ENCODE peak calls at places on chromosomes 2 and 18, in eight cellular contexts. One of them, this sample, is unnamed.

GRCh38 chr2:219737270-219737691 is 109.9 kb downstream of the SLC4A3 start:
- DNase-seq in breast epithelium: peak; percentile 28
- DNase-seq in suprapubic skin: no peak
- DNase-seq in GM12878: no peak
- DNase-seq in sigmoid colon: no peak
- DNase-seq in K562: no peak
- DNase-seq in transverse colon: no peak
- DNase-seq in esophagus muscularis mucosa: peak; percentile 53
- DNase-seq in this sample: no peak

GRCh38 chr2:168030862-168031624 is 216.4 kb downstream of the STK39 start:
- DNase-seq in GM12878: peak; percentile 44
- DNase-seq in breast epithelium: no peak
- DNase-seq in transverse colon: no peak
- DNase-seq in K562: no peak
- DNase-seq in suprapubic skin: no peak
- DNase-seq in sigmoid colon: no peak
- DNase-seq in esophagus muscularis mucosa: no peak
- DNase-seq in this sample: no peak

GRCh38 chr18:2448565-2449151 is 122.6 kb downstream of the METTL4 start:
- DNase-seq in suprapubic skin: no peak
- DNase-seq in K562: no peak
- DNase-seq in transverse colon: no peak
- DNase-seq in GM12878: no peak
- DNase-seq in sigmoid colon: no peak
- DNase-seq in breast epithelium: no peak
- DNase-seq in esophagus muscularis mucosa: no peak
- DNase-seq in this sample: no peak

GRCh38 chr2:24015562-24016375 is 5.9 kb downstream of the MFSD2B start:
- DNase-seq in suprapubic skin: no peak
- DNase-seq in GM12878: no peak
- DNase-seq in sigmoid colon: no peak
- DNase-seq in esophagus muscularis mucosa: no peak
- DNase-seq in transverse colon: no peak
- DNase-seq in K562: no peak
- DNase-seq in breast epithelium: peak; percentile 34
- DNase-seq in this sample: no peak

GRCh38 chr18:28120811-28121210 is 56.1 kb downstream of the CDH2 start:
- DNase-seq in suprapubic skin: no peak
- DNase-seq in sigmoid colon: no peak
- DNase-seq in K562: no peak
- DNase-seq in GM12878: no peak
- DNase-seq in esophagus muscularis mucosa: no peak
- DNase-seq in breast epithelium: no peak
- DNase-seq in transverse colon: no peak
- DNase-seq in this sample: no peak

GRCh38 chr2:108585446-108585845 is 51.2 kb downstream of the LIMS1 start:
- DNase-seq in sigmoid colon: no peak
- DNase-seq in GM12878: no peak
- DNase-seq in esophagus muscularis mucosa: no peak
- DNase-seq in transverse colon: no peak
- DNase-seq in breast epithelium: no peak
- DNase-seq in K562: no peak
- DNase-seq in suprapubic skin: no peak
- DNase-seq in this sample: no peak

GRCh38 chr2:70937866-70938579 is 2.3 kb downstream of the ATP6V1B1 start:
- DNase-seq in sigmoid colon: peak; percentile 44
- DNase-seq in suprapubic skin: no peak
- DNase-seq in esophagus muscularis mucosa: no peak
- DNase-seq in GM12878: no peak
- DNase-seq in transverse colon: no peak
- DNase-seq in breast epithelium: no peak
- DNase-seq in K562: no peak
- DNase-seq in this sample: no peak

GRCh38 chr2:172762554-172762953 is 26.9 kb downstream of the RAPGEF4 start:
- DNase-seq in GM12878: no peak
- DNase-seq in suprapubic skin: no peak
- DNase-seq in K562: no peak
- DNase-seq in breast epithelium: no peak
- DNase-seq in esophagus muscularis mucosa: no peak
- DNase-seq in sigmoid colon: no peak
- DNase-seq in transverse colon: no peak
- DNase-seq in this sample: no peak

GRCh38 chr2:9690716-9691498 is 60.1 kb upstream of the YWHAQ start:
- DNase-seq in GM12878: no peak
- DNase-seq in K562: no peak
- DNase-seq in transverse colon: no peak
- DNase-seq in sigmoid colon: peak; percentile 28
- DNase-seq in breast epithelium: no peak
- DNase-seq in suprapubic skin: no peak
- DNase-seq in esophagus muscularis mucosa: no peak
- DNase-seq in this sample: no peak

GRCh38 chr2:63692002-63692606 is 103.3 kb downstream of the MDH1 start:
- DNase-seq in transverse colon: no peak
- DNase-seq in suprapubic skin: no peak
- DNase-seq in esophagus muscularis mucosa: no peak
- DNase-seq in breast epithelium: no peak
- DNase-seq in GM12878: no peak
- DNase-seq in sigmoid colon: no peak
- DNase-seq in K562: no peak
- DNase-seq in this sample: peak; percentile 18

GRCh38 chr2:64317712-64318475 is 136.1 kb upstream of the LGALSL start:
- DNase-seq in K562: no peak
- DNase-seq in transverse colon: no peak
- DNase-seq in suprapubic skin: no peak
- DNase-seq in esophagus muscularis mucosa: peak; percentile 8
- DNase-seq in breast epithelium: no peak
- DNase-seq in sigmoid colon: no peak
- DNase-seq in GM12878: no peak
- DNase-seq in this sample: no peak

GRCh38 chr2:172572981-172573380 is 17.1 kb downstream of the PDK1 start:
- DNase-seq in transverse colon: no peak
- DNase-seq in K562: no peak
- DNase-seq in GM12878: no peak
- DNase-seq in esophagus muscularis mucosa: no peak
- DNase-seq in breast epithelium: no peak
- DNase-seq in suprapubic skin: no peak
- DNase-seq in sigmoid colon: no peak
- DNase-seq in this sample: no peak

GRCh38 chr18:48543228-48543627 is 4.4 kb downstream of the CTIF start:
- DNase-seq in sigmoid colon: no peak
- DNase-seq in transverse colon: no peak
- DNase-seq in K562: peak; percentile 38
- DNase-seq in GM12878: no peak
- DNase-seq in suprapubic skin: no peak
- DNase-seq in esophagus muscularis mucosa: no peak
- DNase-seq in breast epithelium: no peak
- DNase-seq in this sample: no peak

GRCh38 chr2:173753441-173753840 is 211.7 kb downstream of the SP3 start:
- DNase-seq in sigmoid colon: no peak
- DNase-seq in GM12878: no peak
- DNase-seq in suprapubic skin: no peak
- DNase-seq in K562: no peak
- DNase-seq in esophagus muscularis mucosa: no peak
- DNase-seq in breast epithelium: no peak
- DNase-seq in transverse colon: no peak
- DNase-seq in this sample: no peak

GRCh38 chr18:76656925-76657324 is 161.9 kb upstream of the ZNF516 start:
- DNase-seq in transverse colon: no peak
- DNase-seq in sigmoid colon: no peak
- DNase-seq in K562: no peak
- DNase-seq in GM12878: no peak
- DNase-seq in esophagus muscularis mucosa: no peak
- DNase-seq in breast epithelium: no peak
- DNase-seq in suprapubic skin: no peak
- DNase-seq in this sample: no peak

GRCh38 chr18:11666176-11666575 is 22.9 kb upstream of the GNAL start:
- DNase-seq in sigmoid colon: no peak
- DNase-seq in transverse colon: no peak
- DNase-seq in K562: no peak
- DNase-seq in esophagus muscularis mucosa: peak; percentile 77
- DNase-seq in breast epithelium: no peak
- DNase-seq in GM12878: no peak
- DNase-seq in suprapubic skin: no peak
- DNase-seq in this sample: no peak

GRCh38 chr2:240687045-240687740 is 4.5 kb upstream of the AQP12A start:
- DNase-seq in breast epithelium: no peak
- DNase-seq in transverse colon: no peak
- DNase-seq in suprapubic skin: no peak
- DNase-seq in GM12878: no peak
- DNase-seq in sigmoid colon: no peak
- DNase-seq in K562: no peak
- DNase-seq in esophagus muscularis mucosa: peak; percentile 87
- DNase-seq in this sample: no peak
- TF ChIP-seq POLR2A in breast epithelium: no peak
- TF ChIP-seq POLR2A in transverse colon: no peak
- TF ChIP-seq POLR2A in suprapubic skin: no peak
- TF ChIP-seq POLR2A in GM12878: no peak
- TF ChIP-seq POLR2A in sigmoid colon: no peak
- TF ChIP-seq POLR2A in K562: no peak
- TF ChIP-seq POLR2A in esophagus muscularis mucosa: no peak
- TF ChIP-seq POLR2A in this sample: no peak

GRCh38 chr2:20224191-20224715 is 677 bp downstream of the SDC1 start:
- DNase-seq in GM12878: no peak
- DNase-seq in esophagus muscularis mucosa: no peak
- DNase-seq in suprapubic skin: peak; percentile 65
- DNase-seq in K562: peak; percentile 45
- DNase-seq in sigmoid colon: no peak
- DNase-seq in breast epithelium: no peak
- DNase-seq in transverse colon: no peak
- DNase-seq in this sample: no peak
- TF ChIP-seq POLR2AphosphoS5 in GM12878: no peak
- TF ChIP-seq POLR2AphosphoS5 in esophagus muscularis mucosa: no peak
- TF ChIP-seq POLR2AphosphoS5 in suprapubic skin: no peak
- TF ChIP-seq POLR2AphosphoS5 in K562: no peak
- TF ChIP-seq POLR2AphosphoS5 in sigmoid colon: no peak
- TF ChIP-seq POLR2AphosphoS5 in breast epithelium: no peak
- TF ChIP-seq POLR2AphosphoS5 in transverse colon: no peak
- TF ChIP-seq POLR2AphosphoS5 in this sample: no peak

GRCh38 chr2:206084870-206085741 is 868 bp downstream of the INO80D start:
- DNase-seq in breast epithelium: peak; percentile 30
- DNase-seq in transverse colon: peak; percentile 44
- DNase-seq in K562: peak; percentile 55
- DNase-seq in esophagus muscularis mucosa: no peak
- DNase-seq in GM12878: no peak
- DNase-seq in suprapubic skin: peak; percentile 73
- DNase-seq in sigmoid colon: peak; percentile 70
- DNase-seq in this sample: peak; percentile 18

GRCh38 chr2:206086683-206087350 is 843 bp upstream of the INO80D start:
- DNase-seq in transverse colon: no peak
- DNase-seq in suprapubic skin: no peak
- DNase-seq in breast epithelium: no peak
- DNase-seq in esophagus muscularis mucosa: no peak
- DNase-seq in sigmoid colon: no peak
- DNase-seq in GM12878: no peak
- DNase-seq in K562: no peak
- DNase-seq in this sample: no peak

GRCh38 chr2:206084468-206084869 is 1.5 kb downstream of the INO80D start:
- DNase-seq in K562: peak; percentile 46
- DNase-seq in GM12878: no peak
- DNase-seq in suprapubic skin: peak; percentile 80
- DNase-seq in breast epithelium: peak; percentile 74
- DNase-seq in sigmoid colon: peak; percentile 91
- DNase-seq in esophagus muscularis mucosa: peak; percentile 94
- DNase-seq in transverse colon: peak; percentile 67
- DNase-seq in this sample: no peak

GRCh38 chr2:206083602-206084467 is 2.1 kb downstream of the INO80D start:
- DNase-seq in K562: no peak
- DNase-seq in sigmoid colon: no peak
- DNase-seq in suprapubic skin: no peak
- DNase-seq in GM12878: peak; percentile 27
- DNase-seq in esophagus muscularis mucosa: no peak
- DNase-seq in breast epithelium: no peak
- DNase-seq in transverse colon: peak; percentile 47
- DNase-seq in this sample: no peak

DNA sequence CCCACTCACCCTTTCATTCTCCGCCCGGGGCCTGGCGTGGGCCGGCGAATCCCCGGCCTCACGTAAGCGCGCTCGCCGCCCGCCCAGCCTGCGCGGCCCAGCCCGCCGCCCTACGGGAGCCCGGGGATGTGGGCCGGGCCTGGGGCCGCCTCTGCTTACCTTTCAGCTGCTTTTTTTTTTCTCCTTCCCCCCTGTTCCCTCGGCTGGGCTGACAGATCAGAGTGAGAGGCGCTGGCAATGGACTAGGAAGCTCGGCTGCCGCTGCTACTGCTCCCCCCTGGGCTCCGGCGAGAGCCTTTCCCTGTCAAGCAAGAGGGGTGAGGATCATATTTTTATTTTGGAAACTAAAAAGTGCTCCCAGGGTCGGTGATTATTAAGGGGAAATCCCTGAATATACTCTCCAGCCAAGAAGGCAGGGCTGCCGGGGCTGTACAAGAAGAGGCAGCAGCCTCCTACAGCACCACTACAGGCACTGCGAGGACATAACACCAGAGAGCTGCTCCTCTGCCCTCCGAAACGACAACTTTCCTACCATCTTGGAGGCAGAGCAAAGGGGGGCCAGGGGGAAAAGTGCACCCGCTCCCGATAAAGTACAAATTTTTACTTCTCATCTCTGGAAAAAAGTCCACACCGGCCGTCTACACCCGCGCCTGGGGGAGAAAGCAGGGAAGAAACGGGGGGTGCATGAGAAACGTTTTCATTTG is at the start of gene INO80D:
- DNase-seq in esophagus muscularis mucosa: peak; percentile 94
- DNase-seq in breast epithelium: peak; percentile 74
- DNase-seq in transverse colon: peak; percentile 83
- DNase-seq in sigmoid colon: peak; percentile 90
- DNase-seq in GM12878: peak; percentile 60
- DNase-seq in K562: peak; percentile 62
- DNase-seq in suprapubic skin: peak; percentile 85
- DNase-seq in this sample: peak; percentile 54
- TF ChIP-seq POLR2A in esophagus muscularis mucosa: no peak
- TF ChIP-seq POLR2A in breast epithelium: peak; percentile 59
- TF ChIP-seq POLR2A in transverse colon: peak; percentile 87
- TF ChIP-seq POLR2A in sigmoid colon: peak; percentile 66
- TF ChIP-seq POLR2A in GM12878: peak; percentile 82
- TF ChIP-seq POLR2A in K562: peak; percentile 78
- TF ChIP-seq POLR2A in suprapubic skin: peak; percentile 66
- TF ChIP-seq POLR2A in this sample: peak; percentile 89

DNA sequence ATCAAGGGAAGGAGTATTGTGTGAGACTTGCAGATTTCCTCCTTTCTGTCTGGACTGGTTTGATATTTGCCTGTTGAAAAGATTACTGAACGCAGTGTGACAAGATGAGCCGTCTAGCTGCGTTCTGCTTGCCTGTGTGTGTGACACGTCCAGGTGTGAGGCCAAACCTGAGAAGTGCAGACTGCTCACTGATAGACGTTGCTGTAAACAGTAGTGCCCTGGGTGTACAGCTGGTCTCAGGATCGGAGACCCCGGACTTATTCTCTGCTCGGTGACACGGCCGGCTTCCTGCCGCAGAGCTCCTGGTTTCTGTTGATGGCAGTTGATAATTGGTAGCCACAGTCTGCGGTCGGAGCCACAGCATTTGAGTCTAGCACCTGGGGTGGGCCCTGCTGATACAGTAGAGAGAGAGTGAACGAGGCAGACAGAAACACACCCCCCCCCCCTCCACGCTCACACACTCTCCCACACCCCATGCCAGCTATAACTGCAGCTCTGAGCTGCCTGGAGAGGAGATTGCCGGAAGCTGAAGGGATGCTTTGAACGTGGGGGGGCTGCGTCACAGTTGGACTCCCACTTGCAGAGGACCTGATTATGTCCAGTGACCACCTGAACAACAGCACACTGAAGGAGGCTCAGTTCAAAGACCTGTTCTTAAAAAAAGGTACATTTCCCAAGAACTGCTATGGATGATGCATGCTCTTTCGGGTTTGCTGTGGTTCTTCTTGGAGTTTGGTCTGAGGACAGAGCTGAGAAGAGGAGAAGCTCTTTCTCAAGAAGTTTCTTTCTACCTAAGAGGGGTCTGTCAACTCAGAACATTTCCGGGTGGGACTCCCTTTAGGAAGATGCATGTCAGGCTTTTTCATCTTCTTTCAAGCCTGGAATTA is 114.0 kb downstream of the FAM210A start:
- DNase-seq in esophagus muscularis mucosa: peak; percentile 91
- DNase-seq in transverse colon: peak; percentile 69
- DNase-seq in breast epithelium: no peak
- DNase-seq in GM12878: peak; percentile 94
- DNase-seq in sigmoid colon: peak; percentile 57
- DNase-seq in suprapubic skin: no peak
- DNase-seq in K562: no peak
- DNase-seq in this sample: no peak
- TF ChIP-seq POLR2AphosphoS5 in esophagus muscularis mucosa: no peak
- TF ChIP-seq POLR2AphosphoS5 in transverse colon: no peak
- TF ChIP-seq POLR2AphosphoS5 in breast epithelium: no peak
- TF ChIP-seq POLR2AphosphoS5 in GM12878: peak; percentile 97
- TF ChIP-seq POLR2AphosphoS5 in sigmoid colon: no peak
- TF ChIP-seq POLR2AphosphoS5 in suprapubic skin: no peak
- TF ChIP-seq POLR2AphosphoS5 in K562: no peak
- TF ChIP-seq POLR2AphosphoS5 in this sample: peak; percentile 88

This sample was measured in GM12891.